ENCODE peak calls at places on chromosomes 3 and 15, in four cellular contexts. Q, W, T and A are unnamed samples.

GRCh38 chr15:41891226-41891625 is 2.6 kb downstream of the SPTBN5 start:
- DNase-seq in Q (no peak), W (no peak), T (no peak), A (no peak)

GRCh38 chr3:172512363-172512762 is 10.9 kb downstream of the TNFSF10 start:
- DNase-seq in Q (peak), W (peak), T (no peak), A (no peak)

GRCh38 chr3:49903451-49904424 is at the start of gene MST1R:
- DNase-seq in Q (peak), W (peak), T (no peak), A (no peak)

GRCh38 chr3:14793858-14794234 is 24.9 kb upstream of the FGD5 start:
- DNase-seq in Q (no peak), W (no peak), T (no peak), A (no peak)

GRCh38 chr15:39642011-39642640 is 61.2 kb downstream of the THBS1 start:
- DNase-seq in Q (no peak), W (no peak), T (peak), A (no peak)

GRCh38 chr3:148379763-148380162 is 317.9 kb upstream of the AGTR1 start:
- DNase-seq in Q (no peak), W (no peak), T (peak), A (no peak)

GRCh38 chr15:72242775-72243370 is 11.9 kb upstream of the PKM start:
- DNase-seq in Q (no peak), W (no peak), T (no peak), A (no peak)

GRCh38 chr15:94028809-94029208 is 202.6 kb upstream of the MCTP2 start:
- DNase-seq in Q (no peak), W (no peak), T (no peak), A (no peak)

GRCh38 chr3:126476166-126476975 is 680 bp upstream of the ZXDC start:
- DNase-seq in Q (no peak), W (peak), T (peak), A (peak)

GRCh38 chr3:185900228-185900627 is 37.6 kb downstream of the TRA2B start:
- DNase-seq in Q (no peak), W (no peak), T (peak), A (peak)

GRCh38 chr3:52277972-52278509 is 408 bp downstream of the WDR82 start:
- DNase-seq in Q (no peak), W (no peak), T (no peak), A (peak)

GRCh38 chr3:52280046-52280445 is 1.6 kb upstream of the WDR82 start:
- DNase-seq in Q (no peak), W (no peak), T (no peak), A (no peak)

GRCh38 chr3:52278510-52279069 is at the start of gene WDR82:
- DNase-seq in Q (peak), W (peak), T (peak), A (peak)

GRCh38 chr3:52272831-52273230 is 5.6 kb downstream of the WDR82 start:
- DNase-seq in Q (no peak), W (no peak), T (no peak), A (no peak)

DNA sequence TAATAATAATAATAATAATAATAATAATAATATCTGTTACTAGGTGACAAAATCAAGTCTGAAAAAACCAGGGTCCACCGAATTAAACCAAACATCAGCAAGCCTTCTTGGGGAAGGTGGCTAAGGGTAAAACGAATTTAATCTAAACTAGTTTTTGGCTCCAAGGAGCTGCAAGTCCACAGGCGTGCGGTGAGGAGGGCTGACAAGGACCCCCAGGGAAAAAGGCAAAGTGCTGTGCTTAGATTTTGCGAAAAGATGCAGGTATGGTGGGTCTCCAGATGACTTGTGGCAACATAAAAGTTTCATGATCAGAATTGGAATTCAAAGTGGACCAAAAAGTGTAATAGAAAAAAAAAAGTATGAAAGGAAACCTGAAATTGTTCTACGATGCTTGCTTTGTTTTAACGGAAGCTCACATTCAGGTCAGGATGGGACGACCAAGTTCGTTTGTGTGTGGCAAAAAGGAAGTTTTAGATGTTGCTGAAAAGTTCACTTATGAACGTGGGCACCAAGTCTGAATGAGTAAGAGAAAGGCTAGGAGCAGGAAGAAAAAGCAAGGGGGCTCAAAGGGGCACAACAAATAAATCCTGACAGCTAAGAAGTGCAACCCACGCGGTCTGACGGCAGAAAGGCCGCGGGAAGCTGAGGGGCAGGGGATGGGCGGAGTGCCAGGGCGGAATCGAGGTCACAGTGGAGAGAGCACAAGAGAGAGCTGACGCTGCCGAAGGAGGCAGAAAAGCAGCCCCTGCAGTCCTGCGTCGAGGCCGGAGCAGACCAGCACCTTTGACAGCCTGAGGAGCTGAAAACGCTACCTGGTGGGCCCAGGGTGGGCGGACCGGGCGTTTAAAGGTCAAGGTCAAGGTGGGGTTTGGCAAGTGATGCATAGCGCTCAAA is 1.1 kb downstream of the WDR82 start:
- DNase-seq in Q (peak), W (peak), T (peak), A (peak)
- TF ChIP-seq POLR2A in Q (peak), W (no peak), T (peak), A (peak)

GRCh38 chr15:34335176-34335575 is 2.4 kb downstream of the SLC12A6 start:
- DNase-seq in Q (no peak), W (no peak), T (no peak), A (no peak)

GRCh38 chr15:34336947-34337556 is 529 bp downstream of the SLC12A6 start:
- DNase-seq in Q (no peak), W (no peak), T (no peak), A (no peak)

GRCh38 chr15:34338347-34338746 is 766 bp upstream of the SLC12A6 start:
- DNase-seq in Q (no peak), W (no peak), T (no peak), A (no peak)

GRCh38 chr15:34336333-34336732 is 1.2 kb downstream of the SLC12A6 start:
- DNase-seq in Q (no peak), W (no peak), T (no peak), A (no peak)

GRCh38 chr15:34337557-34338306 is at the start of gene SLC12A6:
- DNase-seq in Q (peak), W (peak), T (peak), A (peak)
- TF ChIP-seq POLR2A in Q (no peak), W (no peak), T (no peak), A (peak)

GRCh38 chr3:59843816-59844215 is 794.0 kb upstream of the CFAP20DC start:
- DNase-seq in Q (no peak), W (no peak), T (no peak), A (no peak)

GRCh38 chr3:59839283-59839682 is 789.5 kb upstream of the CFAP20DC start:
- DNase-seq in Q (no peak), W (no peak), T (peak), A (no peak)

GRCh38 chr3:59836525-59836924 is 786.7 kb upstream of the CFAP20DC start:
- DNase-seq in Q (no peak), W (no peak), T (no peak), A (no peak)

GRCh38 chr3:59839810-59840515 is 790.1 kb upstream of the CFAP20DC start:
- DNase-seq in Q (no peak), W (no peak), T (no peak), A (no peak)
- TF ChIP-seq POLR2A in Q (no peak), W (no peak), T (no peak), A (no peak)

GRCh38 chr3:132722165-132723023 is at the start of gene NPHP3:
- DNase-seq in Q (peak), W (peak), T (peak), A (peak)

GRCh38 chr3:132723551-132723950 is 1.3 kb upstream of the NPHP3 start:
- DNase-seq in Q (no peak), W (no peak), T (peak), A (no peak)

GRCh38 chr3:132721479-132722164 is 587 bp downstream of the NPHP3 start:
- DNase-seq in Q (peak), W (peak), T (peak), A (peak)

GRCh38 chr3:132726341-132726823 is 4.2 kb upstream of the NPHP3 start:
- DNase-seq in Q (no peak), W (no peak), T (peak), A (no peak)

GRCh38 chr3:132723024-132723462 is 834 bp upstream of the NPHP3 start:
- DNase-seq in Q (no peak), W (no peak), T (no peak), A (no peak)
- TF ChIP-seq POLR2A in Q (peak), W (no peak), T (no peak), A (peak)

GRCh38 chr15:68279218-68279533 is 1.6 kb downstream of the FEM1B start:
- DNase-seq in Q (no peak), W (no peak), T (no peak), A (no peak)

GRCh38 chr15:68277131-68277604 is 377 bp upstream of the FEM1B start:
- DNase-seq in Q (peak), W (no peak), T (peak), A (no peak)

GRCh38 chr15:68278345-68279217 is 1.0 kb downstream of the FEM1B start:
- DNase-seq in Q (no peak), W (no peak), T (peak), A (no peak)

GRCh38 chr15:68276668-68277067 is 877 bp upstream of the FEM1B start:
- DNase-seq in Q (no peak), W (no peak), T (no peak), A (no peak)

GRCh38 chr15:68277605-68278344 is at the start of gene FEM1B:
- DNase-seq in Q (peak), W (peak), T (peak), A (peak)
- TF ChIP-seq POLR2A in Q (no peak), W (peak), T (peak), A (peak)